ENCODE peak calls at places on chromosome 2, in seven cellular contexts. One of them, this sample, is unnamed.

GRCh38 chr2:39871291-39871761 is 92.3 kb upstream of the THUMPD2 start:
- DNase-seq in SK-N-MC: no peak
- DNase-seq in HCT116: no peak
- DNase-seq in Panc1: no peak
- DNase-seq in HL-60: no peak
- DNase-seq in esophagus muscularis mucosa: no peak
- DNase-seq in K562: no peak
- DNase-seq in this sample: peak; percentile 14

GRCh38 chr2:224820283-224820991 is 104.3 kb upstream of the CCDC195 start:
- DNase-seq in SK-N-MC: no peak
- DNase-seq in HCT116: no peak
- DNase-seq in Panc1: no peak
- DNase-seq in HL-60: no peak
- DNase-seq in esophagus muscularis mucosa: no peak
- DNase-seq in K562: no peak
- DNase-seq in this sample: no peak

GRCh38 chr2:11534746-11535484 is 1.1 kb downstream of the GREB1 start:
- DNase-seq in SK-N-MC: no peak
- DNase-seq in HCT116: no peak
- DNase-seq in Panc1: no peak
- DNase-seq in HL-60: no peak
- DNase-seq in esophagus muscularis mucosa: no peak
- DNase-seq in K562: peak; percentile 26
- DNase-seq in this sample: no peak

GRCh38 chr2:182716665-182716990 is 571 bp downstream of the DNAJC10 start:
- DNase-seq in SK-N-MC: no peak
- DNase-seq in HCT116: no peak
- DNase-seq in Panc1: no peak
- DNase-seq in HL-60: no peak
- DNase-seq in esophagus muscularis mucosa: no peak
- DNase-seq in K562: no peak
- DNase-seq in this sample: no peak

GRCh38 chr2:188984126-188984525 is 10.0 kb downstream of the COL3A1 start:
- DNase-seq in SK-N-MC: no peak
- DNase-seq in HCT116: no peak
- DNase-seq in Panc1: no peak
- DNase-seq in HL-60: no peak
- DNase-seq in esophagus muscularis mucosa: no peak
- DNase-seq in K562: no peak
- DNase-seq in this sample: peak; percentile 64

GRCh38 chr2:163348843-163349395 is 386.9 kb downstream of the FIGN start:
- DNase-seq in SK-N-MC: no peak
- DNase-seq in HCT116: peak; percentile 67
- DNase-seq in Panc1: peak; percentile 95
- DNase-seq in HL-60: peak; percentile 75
- DNase-seq in esophagus muscularis mucosa: no peak
- DNase-seq in K562: no peak
- DNase-seq in this sample: peak; percentile 82

GRCh38 chr2:239165206-239165831 is 235.5 kb downstream of the HDAC4 start:
- DNase-seq in SK-N-MC: no peak
- DNase-seq in HCT116: no peak
- DNase-seq in Panc1: no peak
- DNase-seq in HL-60: no peak
- DNase-seq in esophagus muscularis mucosa: no peak
- DNase-seq in K562: no peak
- DNase-seq in this sample: no peak

GRCh38 chr2:113831156-113831555 is 58.7 kb upstream of the ACTR3 start:
- DNase-seq in SK-N-MC: no peak
- DNase-seq in HCT116: no peak
- DNase-seq in Panc1: no peak
- DNase-seq in HL-60: no peak
- DNase-seq in esophagus muscularis mucosa: no peak
- DNase-seq in K562: no peak
- DNase-seq in this sample: no peak

GRCh38 chr2:31080361-31080760 is 57.9 kb downstream of the GALNT14 start:
- DNase-seq in SK-N-MC: no peak
- DNase-seq in HCT116: no peak
- DNase-seq in Panc1: no peak
- DNase-seq in HL-60: no peak
- DNase-seq in esophagus muscularis mucosa: no peak
- DNase-seq in K562: no peak
- DNase-seq in this sample: no peak

GRCh38 chr2:73004466-73004865 is 67.0 kb downstream of the SFXN5 start:
- DNase-seq in SK-N-MC: no peak
- DNase-seq in HCT116: no peak
- DNase-seq in Panc1: no peak
- DNase-seq in HL-60: no peak
- DNase-seq in esophagus muscularis mucosa: no peak
- DNase-seq in K562: no peak
- DNase-seq in this sample: no peak

GRCh38 chr2:127427376-127428056 is 9.3 kb downstream of the PROC start:
- DNase-seq in SK-N-MC: no peak
- DNase-seq in HCT116: no peak
- DNase-seq in Panc1: no peak
- DNase-seq in HL-60: no peak
- DNase-seq in esophagus muscularis mucosa: no peak
- DNase-seq in K562: no peak
- DNase-seq in this sample: no peak

GRCh38 chr2:44360749-44361329 is 455 bp downstream of the PREPL start:
- DNase-seq in SK-N-MC: no peak
- DNase-seq in HCT116: no peak
- DNase-seq in Panc1: no peak
- DNase-seq in HL-60: no peak
- DNase-seq in esophagus muscularis mucosa: no peak
- DNase-seq in K562: no peak
- DNase-seq in this sample: no peak

GRCh38 chr2:3602553-3603339 is 7.8 kb downstream of the COLEC11 start:
- DNase-seq in SK-N-MC: no peak
- DNase-seq in HCT116: no peak
- DNase-seq in Panc1: no peak
- DNase-seq in HL-60: no peak
- DNase-seq in esophagus muscularis mucosa: peak; percentile 68
- DNase-seq in K562: no peak
- DNase-seq in this sample: no peak

GRCh38 chr2:3100386-3100785 is 277.2 kb downstream of the EIPR1 start:
- DNase-seq in SK-N-MC: no peak
- DNase-seq in HCT116: no peak
- DNase-seq in Panc1: no peak
- DNase-seq in HL-60: peak; percentile 35
- DNase-seq in esophagus muscularis mucosa: no peak
- DNase-seq in K562: no peak
- DNase-seq in this sample: no peak

GRCh38 chr2:229713371-229714079 is 830 bp downstream of the DNER start:
- DNase-seq in SK-N-MC: no peak
- DNase-seq in HCT116: no peak
- DNase-seq in Panc1: no peak
- DNase-seq in HL-60: no peak
- DNase-seq in esophagus muscularis mucosa: no peak
- DNase-seq in K562: no peak
- DNase-seq in this sample: no peak

GRCh38 chr2:229714080-229714735 is at the start of gene DNER:
- DNase-seq in SK-N-MC: no peak
- DNase-seq in HCT116: no peak
- DNase-seq in Panc1: no peak
- DNase-seq in HL-60: peak; percentile 32
- DNase-seq in esophagus muscularis mucosa: no peak
- DNase-seq in K562: peak; percentile 78
- DNase-seq in this sample: no peak

GRCh38 chr2:229718057-229718456 is 3.7 kb upstream of the DNER start:
- DNase-seq in SK-N-MC: no peak
- DNase-seq in HCT116: no peak
- DNase-seq in Panc1: no peak
- DNase-seq in HL-60: no peak
- DNase-seq in esophagus muscularis mucosa: no peak
- DNase-seq in K562: no peak
- DNase-seq in this sample: no peak

GRCh38 chr2:229714736-229715541 is 584 bp upstream of the DNER start:
- DNase-seq in SK-N-MC: no peak
- DNase-seq in HCT116: no peak
- DNase-seq in Panc1: no peak
- DNase-seq in HL-60: peak; percentile 42
- DNase-seq in esophagus muscularis mucosa: no peak
- DNase-seq in K562: peak; percentile 34
- DNase-seq in this sample: peak; percentile 50

DNA sequence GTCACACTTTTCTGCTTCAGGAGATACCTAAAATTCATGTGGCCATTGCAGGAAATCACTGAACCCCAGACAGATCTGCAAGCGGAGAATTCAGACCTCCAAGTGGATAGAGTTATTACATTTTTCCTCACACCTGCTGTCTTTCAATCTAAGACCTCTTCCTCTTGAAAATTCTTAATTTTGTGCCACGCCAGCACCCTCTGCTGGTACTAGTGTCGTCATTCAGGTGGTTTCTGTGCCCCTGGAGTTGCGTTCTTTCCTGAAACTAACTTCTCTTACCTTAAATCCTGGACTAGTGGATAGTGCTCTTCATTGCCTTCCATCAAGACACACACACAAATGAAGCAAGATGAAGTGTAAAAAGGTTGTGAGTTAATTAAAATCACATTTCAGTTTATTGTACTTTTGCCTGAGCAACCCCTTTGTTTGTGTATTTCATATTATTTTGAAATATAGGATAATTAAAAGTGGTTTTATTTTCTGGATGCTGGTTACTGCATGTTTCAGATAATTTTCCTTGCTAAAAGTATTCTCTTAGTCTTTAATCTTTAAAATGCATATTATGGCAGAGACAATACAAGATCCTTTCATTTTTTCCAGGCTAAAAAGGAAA is 1.6 kb upstream of the DNER start:
- DNase-seq in SK-N-MC: no peak
- DNase-seq in HCT116: peak; percentile 64
- DNase-seq in Panc1: peak; percentile 28
- DNase-seq in HL-60: peak; percentile 34
- DNase-seq in esophagus muscularis mucosa: no peak
- DNase-seq in K562: peak; percentile 22
- DNase-seq in this sample: peak; percentile 10
- H3K4me3 ChIP-seq in SK-N-MC: no peak overlapping the region
- H3K4me3 ChIP-seq in HCT116: no peak overlapping the region
- H3K4me3 ChIP-seq in Panc1: no peak overlapping the region
- H3K4me3 ChIP-seq in HL-60: no peak overlapping the region
- H3K4me3 ChIP-seq in esophagus muscularis mucosa: no peak overlapping the region
- H3K4me3 ChIP-seq in K562: no peak overlapping the region
- H3K4me3 ChIP-seq in this sample: no peak overlapping the region

DNA sequence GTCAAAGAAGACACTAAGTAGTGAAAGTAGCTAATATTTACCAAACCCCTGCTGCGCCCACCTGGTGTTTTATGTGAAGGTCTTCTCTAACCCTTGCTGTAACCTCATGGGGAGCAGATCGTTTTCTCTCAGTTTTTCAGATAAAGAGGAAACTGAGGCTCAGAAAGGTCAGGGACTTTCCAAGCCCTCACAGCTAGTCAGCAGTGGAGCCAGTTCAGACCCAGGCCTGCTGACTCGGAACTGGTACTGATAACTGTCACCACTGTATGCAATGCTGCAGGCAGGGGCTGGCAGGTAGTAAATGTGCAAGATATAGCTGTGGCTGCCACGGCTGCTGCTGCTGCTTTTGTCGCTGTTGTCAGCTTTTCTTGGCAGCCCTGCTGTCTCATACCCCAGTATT is 69.1 kb downstream of the LRRFIP1 start:
- DNase-seq in SK-N-MC: no peak
- DNase-seq in HCT116: no peak
- DNase-seq in Panc1: no peak
- DNase-seq in HL-60: no peak
- DNase-seq in esophagus muscularis mucosa: no peak
- DNase-seq in K562: no peak
- DNase-seq in this sample: no peak
- TF ChIP-seq POLR2AphosphoS5 in SK-N-MC: no peak
- TF ChIP-seq POLR2AphosphoS5 in HCT116: no peak
- TF ChIP-seq POLR2AphosphoS5 in Panc1: no peak
- TF ChIP-seq POLR2AphosphoS5 in HL-60: no peak
- TF ChIP-seq POLR2AphosphoS5 in esophagus muscularis mucosa: peak; percentile 24
- TF ChIP-seq POLR2AphosphoS5 in K562: no peak
- TF ChIP-seq POLR2AphosphoS5 in this sample: no peak

DNA sequence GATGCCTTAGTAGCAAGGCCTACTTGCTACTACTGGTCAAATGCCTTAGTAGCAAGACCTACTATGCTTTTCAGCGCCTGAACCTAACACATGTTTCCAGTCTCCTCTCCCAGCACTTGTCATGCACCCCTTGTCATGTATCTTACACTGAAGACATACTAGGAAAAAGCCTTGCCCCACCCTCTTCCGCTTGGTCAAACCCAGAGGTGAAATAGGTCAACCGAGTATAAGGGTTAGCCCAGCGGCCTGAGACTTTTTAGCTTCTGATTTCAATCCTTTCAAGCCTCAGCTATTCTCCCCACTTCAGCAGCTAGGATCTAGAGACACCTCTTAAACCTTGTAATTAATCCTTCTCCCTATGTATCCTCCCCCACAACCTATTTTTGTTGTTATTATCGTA is 73.3 kb downstream of the UPP2 start:
- DNase-seq in SK-N-MC: no peak
- DNase-seq in HCT116: no peak
- DNase-seq in Panc1: no peak
- DNase-seq in HL-60: no peak
- DNase-seq in esophagus muscularis mucosa: no peak
- DNase-seq in K562: no peak
- DNase-seq in this sample: no peak
- H3K4me3 ChIP-seq in SK-N-MC: no peak overlapping the region
- H3K4me3 ChIP-seq in HCT116: no peak overlapping the region
- H3K4me3 ChIP-seq in Panc1: no peak overlapping the region
- H3K4me3 ChIP-seq in HL-60: no peak overlapping the region
- H3K4me3 ChIP-seq in esophagus muscularis mucosa: no peak overlapping the region
- H3K4me3 ChIP-seq in K562: no peak overlapping the region
- H3K4me3 ChIP-seq in this sample: no peak overlapping the region

GRCh38 chr2:42492691-42493467 is 903 bp downstream of the KCNG3 start:
- DNase-seq in SK-N-MC: no peak
- DNase-seq in HCT116: no peak
- DNase-seq in Panc1: no peak
- DNase-seq in HL-60: no peak
- DNase-seq in esophagus muscularis mucosa: no peak
- DNase-seq in K562: no peak
- DNase-seq in this sample: no peak
- TF ChIP-seq POLR2AphosphoS5 in SK-N-MC: no peak
- TF ChIP-seq POLR2AphosphoS5 in HCT116: no peak
- TF ChIP-seq POLR2AphosphoS5 in Panc1: no peak
- TF ChIP-seq POLR2AphosphoS5 in HL-60: no peak
- TF ChIP-seq POLR2AphosphoS5 in esophagus muscularis mucosa: no peak
- TF ChIP-seq POLR2AphosphoS5 in K562: no peak
- TF ChIP-seq POLR2AphosphoS5 in this sample: no peak